ENCODE peak calls at places on chromosomes 16 and 17, in five cellular contexts. Y is neuronal stem cell, B is right lobe of liver, V is psoas muscle, N is PC-3. K is an unnamed sample.

GRCh38 chr17:56587298-56587697 is 6.2 kb upstream of the NOG start:
- DNase-seq in N (no peak), Y (no peak), V (no peak), B (no peak), K (no peak)

GRCh38 chr17:45265823-45266222 is 3.9 kb upstream of the SPATA32 start:
- DNase-seq in N (peak; percentile 61), B (no peak), Y (no peak), V (peak; percentile 47), K (peak; percentile 95)

GRCh38 chr17:1484586-1485310 is 7.7 kb downstream of the MYO1C start:
- DNase-seq in V (no peak), N (peak; percentile 39), Y (peak; percentile 52), B (no peak), K (peak; percentile 90)

GRCh38 chr16:30700491-30700890 is 1.5 kb downstream of the SRCAP start:
- DNase-seq in Y (no peak), B (no peak), N (no peak), V (no peak), K (no peak)

GRCh38 chr17:63552211-63552610 is 1.9 kb downstream of the DCAF7 start:
- DNase-seq in Y (no peak), V (no peak), N (no peak), B (no peak), K (no peak)

GRCh38 chr17:7716901-7717755 is at the start of gene DNAH2:
- DNase-seq in Y (peak; percentile 97), V (peak; percentile 66), B (peak; percentile 67), N (peak; percentile 65), K (peak; percentile 53)

GRCh38 chr16:81975637-81976036 is 35.6 kb downstream of the SDR42E1 start:
- DNase-seq in V (no peak), Y (no peak), B (no peak), N (no peak), K (no peak)

GRCh38 chr16:69309316-69309715 is 1.8 kb upstream of the VPS4A start:
- DNase-seq in N (no peak), B (peak; percentile 46), V (no peak), Y (no peak), K (no peak)

GRCh38 chr17:2982854-2983636 is 80.4 kb downstream of the OR1D5 start:
- DNase-seq in B (no peak), Y (no peak), N (no peak), V (peak; percentile 87), K (no peak)

GRCh38 chr16:86044241-86044671 is 145.3 kb downstream of the IRF8 start:
- DNase-seq in Y (peak; percentile 38), B (no peak), N (peak; percentile 6), V (peak; percentile 34), K (no peak)

GRCh38 chr17:1829579-1830257 is at the start of the genes RPA1 and SMYD4:
- DNase-seq in Y (peak; percentile 88), B (peak; percentile 91), N (peak; percentile 90), V (peak; percentile 92), K (peak; percentile 90)

GRCh38 chr16:12646490-12647274 is 157.0 kb downstream of the CPPED1 start:
- DNase-seq in V (no peak), N (no peak), B (peak; percentile 91), Y (no peak), K (no peak)

GRCh38 chr17:251531-251930 is 70.1 kb upstream of the DOC2B start:
- DNase-seq in Y (no peak), B (peak; percentile 32), V (no peak), N (no peak), K (no peak)

GRCh38 chr17:69425978-69426377 is 11.5 kb downstream of the MAP2K6 start:
- DNase-seq in Y (no peak), B (no peak), V (no peak), N (no peak), K (no peak)

GRCh38 chr17:66373944-66374817 is 71.8 kb downstream of the PRKCA start:
- DNase-seq in Y (no peak), B (no peak), N (no peak), V (peak; percentile 19), K (peak; percentile 68)

GRCh38 chr16:48959204-48959603 is 322.4 kb downstream of the CBLN1 start:
- DNase-seq in B (no peak), Y (no peak), V (no peak), N (no peak), K (no peak)

GRCh38 chr16:19883296-19883951 is 1.2 kb downstream of the GPRC5B start:
- DNase-seq in V (peak; percentile 48), N (no peak), B (no peak), Y (no peak), K (peak; percentile 11)

GRCh38 chr17:39209317-39210092 is 9.4 kb downstream of the RPL19 start:
- DNase-seq in B (no peak), Y (no peak), N (no peak), V (peak; percentile 85), K (no peak)

GRCh38 chr16:56617212-56618085 is 8.1 kb upstream of the MT1E start:
- DNase-seq in V (peak; percentile 89), N (no peak), Y (no peak), B (peak; percentile 95), K (peak; percentile 71)

GRCh38 chr17:16926591-16927451 is 45.1 kb downstream of the TNFRSF13B start:
- DNase-seq in V (no peak), B (peak; percentile 46), N (peak; percentile 50), Y (no peak), K (no peak)

GRCh38 chr17:13031718-13032350 is 14.0 kb upstream of the ELAC2 start:
- DNase-seq in V (peak; percentile 44), B (no peak), N (peak; percentile 70), Y (no peak), K (peak; percentile 42)

GRCh38 chr17:77810536-77810935 is 148.0 kb upstream of the TNRC6C start:
- DNase-seq in N (peak; percentile 71), Y (no peak), V (peak; percentile 71), B (no peak), K (no peak)

GRCh38 chr16:46839986-46840443 is 9.0 kb upstream of the C16orf87 start:
- DNase-seq in N (no peak), Y (no peak), V (no peak), B (no peak), K (no peak)

GRCh38 chr16:35252356-35252936 is 1793.0 kb downstream of the TP53TG3F start:
- DNase-seq in B (no peak), V (no peak), Y (no peak), N (no peak), K (no peak)
- H3K27ac ChIP-seq in B (no peak overlapping the region), V (no peak overlapping the region), Y (no peak overlapping the region), N (no peak overlapping the region), K (no peak overlapping the region)

GRCh38 chr17:33522623-33523022 is 229.5 kb upstream of the ASIC2 start:
- DNase-seq in N (no peak), B (no peak), V (no peak), Y (no peak), K (no peak)
- H3K27ac ChIP-seq in N (no peak overlapping the region), B (no peak overlapping the region), V (no peak overlapping the region), Y (no peak overlapping the region), K (no peak overlapping the region)

DNA sequence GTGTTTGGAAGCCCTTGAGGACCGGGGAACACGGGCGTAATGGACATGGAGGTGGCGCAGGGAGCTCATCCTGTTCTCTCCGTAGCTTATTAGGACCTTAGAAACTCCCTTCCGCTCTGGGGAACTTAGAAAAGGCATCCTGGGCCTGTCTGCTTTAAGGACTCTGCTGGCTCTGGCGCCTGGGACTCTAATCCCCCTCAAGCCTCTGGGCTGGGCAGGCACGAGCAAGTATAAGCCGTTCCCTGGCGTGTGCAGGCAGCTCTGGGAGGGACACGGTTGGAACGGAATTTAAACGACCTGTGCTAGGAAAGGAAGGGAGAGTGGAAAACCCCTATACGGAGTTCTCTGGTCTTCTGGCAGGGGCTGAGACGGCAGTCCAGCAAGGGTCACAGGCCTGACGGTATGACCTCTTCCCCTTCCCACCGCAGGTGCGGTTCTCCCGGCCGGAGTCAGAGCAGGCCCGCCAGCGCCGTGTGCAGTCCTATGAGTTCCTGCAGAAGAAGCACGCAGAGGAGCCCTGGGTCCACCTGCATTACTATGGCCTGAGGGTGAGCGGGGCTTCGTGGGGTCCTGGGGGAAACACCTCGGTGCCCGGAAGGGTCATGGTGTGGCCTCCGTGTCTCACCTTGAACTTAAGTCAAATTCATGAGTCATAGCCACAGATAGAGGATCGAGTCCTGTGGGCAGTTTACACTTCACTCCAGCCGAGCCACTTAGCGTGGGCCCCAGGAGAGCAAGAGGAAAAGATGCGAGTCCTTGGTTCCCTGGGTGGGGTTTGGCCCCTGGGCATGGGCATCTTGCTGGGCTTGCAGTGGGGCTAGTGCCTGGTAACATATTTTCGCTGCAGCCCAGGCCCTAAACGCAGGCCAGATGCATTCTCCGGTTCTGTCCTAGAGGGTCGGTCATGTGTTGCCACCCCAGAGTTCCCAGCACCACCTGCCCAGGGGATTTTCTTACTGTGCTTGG is 17.7 kb downstream of the POLR3E start:
- DNase-seq in B (no peak), V (no peak), N (no peak), Y (no peak), K (no peak)
- H3K27ac ChIP-seq in B (no peak overlapping the region), V (no peak overlapping the region), N (no peak overlapping the region), Y (no peak overlapping the region), K (no peak overlapping the region)

DNA sequence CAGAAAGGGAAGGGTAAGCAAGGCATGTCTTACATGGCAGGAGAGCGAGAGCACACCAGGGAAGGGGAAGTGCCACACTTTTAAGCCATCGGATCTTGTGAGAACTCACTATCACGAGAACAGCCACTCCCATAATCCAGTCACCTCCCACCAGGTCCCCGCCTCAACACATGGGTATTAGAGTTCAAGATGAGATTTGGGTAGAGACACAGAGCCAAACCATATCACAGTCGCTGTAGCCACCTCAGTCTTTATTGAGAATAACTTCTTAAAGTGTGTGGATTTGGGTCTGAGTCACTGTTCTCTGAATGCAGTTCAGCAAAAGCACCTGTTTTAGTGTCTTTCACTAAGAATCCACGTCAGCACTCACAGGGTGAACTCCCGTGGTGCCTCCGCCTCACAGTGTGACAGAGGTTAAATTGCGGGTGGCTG is 195.2 kb upstream of the CHMP6 start:
- DNase-seq in N (no peak), V (no peak), B (no peak), Y (no peak), K (no peak)
- H3K27ac ChIP-seq in N (no peak overlapping the region), V (peak overlapping the region; percentile 82), B (no peak overlapping the region), Y (no peak overlapping the region), K (no peak overlapping the region)

GRCh38 chr16:3401719-3402397 is 843 bp downstream of the ZNF174 start:
- DNase-seq in B (no peak), V (no peak), Y (peak; percentile 24), N (peak; percentile 7), K (no peak)

GRCh38 chr16:3400446-3400778 is 392 bp downstream of the ZSCAN32 start:
- DNase-seq in N (no peak), V (no peak), B (no peak), Y (no peak), K (no peak)

GRCh38 chr16:3400779-3401688 is at the start of the genes ZNF174 and ZSCAN32:
- DNase-seq in N (peak; percentile 97), B (peak; percentile 99), Y (peak; percentile 99), V (peak; percentile 99), K (peak; percentile 99)
- H3K27ac ChIP-seq in N (peak within 1 kb of the TSS; percentile 8), B (peak within 1 kb of the TSS; percentile 88), Y (peak within 1 kb of the TSS; percentile 65), V (peak within 1 kb of the TSS; percentile 90), K (peak within 1 kb of the TSS; percentile 91)

GRCh38 chr16:72927199-72928088 is 120.5 kb downstream of the ZFHX3 start:
- DNase-seq in N (peak; percentile 96), B (no peak), Y (no peak), V (no peak), K (no peak)
- H3K27ac ChIP-seq in N (peak overlapping the region; percentile 92), B (no peak overlapping the region), Y (no peak overlapping the region), V (no peak overlapping the region), K (no peak overlapping the region)

DNA sequence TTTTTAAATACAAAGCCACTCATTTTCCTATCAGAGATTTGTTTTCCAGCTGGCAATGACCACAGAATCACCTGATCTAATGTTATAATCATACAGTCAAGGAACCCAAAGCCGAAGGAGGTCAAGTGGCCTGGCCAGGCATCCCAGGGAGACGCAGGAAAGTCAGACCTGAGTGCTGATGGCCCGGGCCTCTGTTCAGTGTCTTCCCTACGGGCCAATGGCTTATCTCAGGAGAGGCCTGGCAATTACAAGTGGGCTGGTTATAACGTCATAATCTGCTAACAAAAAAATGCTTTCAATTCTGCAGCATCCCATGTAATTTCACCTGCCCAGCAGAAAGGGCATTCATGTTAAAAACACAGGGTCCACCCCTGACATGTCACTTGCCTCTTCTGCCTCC is 43.5 kb downstream of the ARHGAP17 start:
- DNase-seq in B (no peak), N (no peak), V (no peak), Y (no peak), K (no peak)
- H3K27ac ChIP-seq in B (no peak overlapping the region), N (no peak overlapping the region), V (no peak overlapping the region), Y (no peak overlapping the region), K (no peak overlapping the region)